ENCODE peak calls at places on chromosomes 11 and 22, in four cellular contexts. S is IMR-90; T is DMS153; G is stimulated activated CD4-positive, alpha-beta T cell treated with anti-CD3 and anti-CD28 coated beads, Interleukin-4, amount 100 ng/mL, for 4 hours. I is an unnamed sample.

GRCh38 chr22:28815101-28815500 is 14.7 kb upstream of the XBP1 start:
- DNase-seq in S (no peak), T (no peak), G (no peak), I (no peak)

GRCh38 chr22:47607486-47607885 is 845.0 kb downstream of the TBC1D22A start:
- DNase-seq in S (no peak), T (no peak), G (no peak), I (no peak)

GRCh38 chr11:432501-433100 is 9.2 kb downstream of the ANO9 start:
- DNase-seq in S (no peak), T (no peak), G (no peak), I (no peak)

GRCh38 chr11:131724436-131724995 is 354.1 kb downstream of the NTM start:
- DNase-seq in S (no peak), T (peak; percentile 11), G (no peak), I (no peak)

GRCh38 chr11:21110378-21110777 is 441.0 kb downstream of the NELL1 start:
- DNase-seq in S (no peak), T (no peak), G (no peak), I (no peak)

GRCh38 chr22:49992921-49993648 is 19.5 kb downstream of the IL17REL start:
- DNase-seq in S (peak; percentile 43), T (peak; percentile 22), G (peak; percentile 73), I (no peak)

GRCh38 chr11:126431401-126432064 is 76.0 kb downstream of the ST3GAL4 start:
- DNase-seq in S (peak; percentile 72), T (no peak), G (no peak), I (no peak)

GRCh38 chr11:369336-370018 is at the start of gene B4GALNT4:
- DNase-seq in S (peak; percentile 23), T (no peak), G (peak; percentile 36), I (peak; percentile 58)

GRCh38 chr11:118233377-118233776 is 8.6 kb upstream of the JAML start:
- DNase-seq in S (no peak), T (no peak), G (no peak), I (no peak)

GRCh38 chr11:61514050-61514917 is 5.7 kb downstream of the LRRC10B start:
- DNase-seq in S (no peak), T (no peak), G (no peak), I (peak; percentile 68)

GRCh38 chr11:128696930-128697329 is 3.1 kb downstream of the FLI1 start:
- DNase-seq in S (no peak), T (no peak), G (no peak), I (no peak)

GRCh38 chr11:11408436-11409221 is 55.6 kb upstream of the CSNK2A3 start:
- DNase-seq in S (no peak), T (no peak), G (no peak), I (no peak)

GRCh38 chr11:74278721-74279148 is 32.7 kb downstream of the P4HA3 start:
- DNase-seq in S (peak; percentile 100), T (no peak), G (no peak), I (no peak)

GRCh38 chr11:57482782-57483569 is 22.6 kb downstream of the RTN4RL2 start:
- DNase-seq in S (peak; percentile 21), T (no peak), G (peak; percentile 75), I (peak; percentile 76)

GRCh38 chr11:62081378-62082291 is 42.2 kb upstream of the INCENP start:
- DNase-seq in S (peak; percentile 66), T (peak; percentile 23), G (peak; percentile 75), I (peak; percentile 86)

GRCh38 chr11:122327528-122327927 is 211.5 kb upstream of the BLID start:
- DNase-seq in S (no peak), T (no peak), G (no peak), I (no peak)

GRCh38 chr11:16572946-16573345 is 165.5 kb upstream of the C11orf58 start:
- DNase-seq in S (peak; percentile 16), T (peak; percentile 37), G (no peak), I (peak; percentile 39)

GRCh38 chr11:61586792-61587430 is 6.0 kb upstream of the SYT7 start:
- DNase-seq in S (no peak), T (no peak), G (no peak), I (peak; percentile 76)

GRCh38 chr22:42434748-42435425 is 2.7 kb upstream of the NFAM1 start:
- DNase-seq in S (no peak), T (peak; percentile 19), G (no peak), I (no peak)

GRCh38 chr22:46672731-46673130 is 52.5 kb downstream of the GRAMD4 start:
- DNase-seq in S (no peak), T (no peak), G (no peak), I (no peak)

GRCh38 chr11:7115775-7116174 is 27.0 kb downstream of the RBMXL2 start:
- DNase-seq in S (peak; percentile 43), T (no peak), G (no peak), I (no peak)

GRCh38 chr11:63933459-63933858 is 5.3 kb upstream of the NAA40 start:
- DNase-seq in S (no peak), T (no peak), G (no peak), I (no peak)

GRCh38 chr22:38127869-38128268 is 17.4 kb upstream of the BAIAP2L2 start:
- DNase-seq in S (no peak), T (no peak), G (no peak), I (no peak)

GRCh38 chr11:62124186-62125113 is 639 bp downstream of the INCENP start:
- DNase-seq in S (peak; percentile 52), T (no peak), G (peak; percentile 13), I (peak; percentile 63)

GRCh38 chr11:80350541-80350940 is 909.7 kb upstream of the TENM4 start:
- DNase-seq in S (no peak), T (no peak), G (no peak), I (no peak)

GRCh38 chr11:19646921-19647320 is 65.7 kb upstream of the NAV2 start:
- DNase-seq in S (peak; percentile 93), T (no peak), G (no peak), I (peak; percentile 22)

I was measured in NCI-H1417.